ENCODE peak calls at places on chromosomes 12 and 14, in seven cellular contexts. One of them, this sample, is unnamed.

GRCh38 chr12:4069046-4070010 is 196.1 kb upstream of the PARP11 start:
- DNase-seq in GM12878: no peak
- DNase-seq in IMR-90: no peak
- DNase-seq in choroid plexus epithelial cell: peak
- DNase-seq in AG09319: no peak
- DNase-seq in body of pancreas: no peak
- DNase-seq in fibroblast of lung: no peak
- DNase-seq in this sample: no peak

GRCh38 chr12:131195796-131196195 is 242.1 kb downstream of the ADGRD1 start:
- DNase-seq in choroid plexus epithelial cell: no peak
- DNase-seq in IMR-90: no peak
- DNase-seq in body of pancreas: no peak
- DNase-seq in GM12878: no peak
- DNase-seq in fibroblast of lung: no peak
- DNase-seq in AG09319: no peak
- DNase-seq in this sample: no peak

GRCh38 chr14:61222388-61222787 is 58.8 kb downstream of the TMEM30B start:
- DNase-seq in GM12878: no peak
- DNase-seq in IMR-90: no peak
- DNase-seq in choroid plexus epithelial cell: no peak
- DNase-seq in fibroblast of lung: no peak
- DNase-seq in body of pancreas: no peak
- DNase-seq in AG09319: no peak
- DNase-seq in this sample: no peak

GRCh38 chr12:41983896-41984295 is 160.8 kb downstream of the GXYLT1 start:
- DNase-seq in IMR-90: no peak
- DNase-seq in choroid plexus epithelial cell: no peak
- DNase-seq in fibroblast of lung: no peak
- DNase-seq in body of pancreas: no peak
- DNase-seq in AG09319: no peak
- DNase-seq in GM12878: no peak
- DNase-seq in this sample: no peak

GRCh38 chr12:52944683-52945388 is 4.1 kb upstream of the KRT18 start:
- DNase-seq in GM12878: no peak
- DNase-seq in IMR-90: no peak
- DNase-seq in body of pancreas: no peak
- DNase-seq in AG09319: no peak
- DNase-seq in fibroblast of lung: no peak
- DNase-seq in choroid plexus epithelial cell: no peak
- DNase-seq in this sample: no peak

GRCh38 chr14:70317969-70318634 is 41.4 kb downstream of the COX16 start:
- DNase-seq in IMR-90: peak
- DNase-seq in AG09319: peak
- DNase-seq in fibroblast of lung: peak
- DNase-seq in GM12878: peak
- DNase-seq in choroid plexus epithelial cell: peak
- DNase-seq in body of pancreas: peak
- DNase-seq in this sample: no peak

GRCh38 chr14:76997257-76997970 is 31.1 kb downstream of the IRF2BPL start:
- DNase-seq in choroid plexus epithelial cell: no peak
- DNase-seq in AG09319: no peak
- DNase-seq in body of pancreas: no peak
- DNase-seq in fibroblast of lung: no peak
- DNase-seq in GM12878: no peak
- DNase-seq in IMR-90: peak
- DNase-seq in this sample: no peak

GRCh38 chr12:87848248-87848868 is 180.8 kb downstream of the C12orf50 start:
- DNase-seq in fibroblast of lung: peak
- DNase-seq in AG09319: peak
- DNase-seq in choroid plexus epithelial cell: peak
- DNase-seq in IMR-90: peak
- DNase-seq in GM12878: peak
- DNase-seq in body of pancreas: peak
- DNase-seq in this sample: no peak

GRCh38 chr12:11513288-11513687 is 117.9 kb upstream of the PRB2 start:
- DNase-seq in body of pancreas: no peak
- DNase-seq in fibroblast of lung: no peak
- DNase-seq in IMR-90: no peak
- DNase-seq in GM12878: no peak
- DNase-seq in choroid plexus epithelial cell: peak
- DNase-seq in AG09319: no peak
- DNase-seq in this sample: no peak
- TF ChIP-seq CTCF in body of pancreas: no peak
- TF ChIP-seq CTCF in fibroblast of lung: no peak
- TF ChIP-seq CTCF in IMR-90: no peak
- TF ChIP-seq CTCF in GM12878: no peak
- TF ChIP-seq CTCF in choroid plexus epithelial cell: peak
- TF ChIP-seq CTCF in AG09319: no peak
- TF ChIP-seq CTCF in this sample: no peak

DNA sequence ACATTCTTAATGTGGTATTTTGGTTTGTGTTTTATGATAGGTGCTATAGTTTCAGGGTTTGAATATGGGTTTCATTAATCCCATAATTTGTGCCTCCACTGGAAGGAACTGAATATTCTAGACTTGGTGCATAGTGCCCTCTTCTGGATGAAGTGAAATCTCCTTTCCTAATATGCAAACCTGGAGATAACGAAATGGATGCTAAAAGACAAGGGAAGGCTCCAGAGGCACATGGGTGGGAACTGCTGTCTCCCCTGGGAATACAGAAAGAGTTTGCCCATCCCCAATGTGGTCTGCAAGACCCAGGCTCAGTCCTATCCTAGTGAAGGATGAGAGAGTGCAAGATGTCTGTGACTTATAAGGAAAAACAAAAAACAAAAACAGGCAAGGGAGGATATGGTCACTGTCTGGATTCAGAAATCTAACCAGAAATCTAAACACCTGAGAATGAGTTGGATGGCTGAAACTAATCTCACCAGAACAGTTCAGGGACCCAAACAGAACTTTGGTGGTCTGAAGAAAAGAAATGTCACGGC is 142.3 kb upstream of the TMPO start:
- DNase-seq in choroid plexus epithelial cell: peak
- DNase-seq in fibroblast of lung: peak
- DNase-seq in body of pancreas: no peak
- DNase-seq in AG09319: no peak
- DNase-seq in IMR-90: peak
- DNase-seq in GM12878: no peak
- DNase-seq in this sample: no peak
- TF ChIP-seq CTCF in choroid plexus epithelial cell: peak
- TF ChIP-seq CTCF in fibroblast of lung: peak
- TF ChIP-seq CTCF in body of pancreas: peak
- TF ChIP-seq CTCF in AG09319: peak
- TF ChIP-seq CTCF in IMR-90: peak
- TF ChIP-seq CTCF in GM12878: peak
- TF ChIP-seq CTCF in this sample: peak

DNA sequence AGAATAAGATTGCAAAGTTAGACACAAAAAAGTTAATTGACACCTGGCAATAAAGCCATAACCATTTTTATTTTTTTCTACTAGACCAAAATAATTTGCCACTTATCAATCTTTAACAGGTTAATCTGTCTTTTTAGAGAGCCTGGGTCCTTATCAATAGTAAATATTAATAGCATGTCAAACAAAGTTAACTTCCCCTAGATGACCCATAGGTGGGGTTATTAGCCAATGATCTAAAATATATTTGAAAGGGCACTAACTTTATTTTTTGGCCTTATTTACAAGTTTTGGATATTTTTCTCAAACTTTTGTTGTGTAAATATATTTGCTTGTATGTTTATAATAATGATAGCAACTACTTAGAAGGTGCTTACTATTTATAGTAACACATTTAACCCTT is 3.9 kb downstream of the ANKRD33 start:
- DNase-seq in AG09319: no peak
- DNase-seq in fibroblast of lung: peak
- DNase-seq in body of pancreas: no peak
- DNase-seq in GM12878: no peak
- DNase-seq in IMR-90: peak
- DNase-seq in choroid plexus epithelial cell: peak
- DNase-seq in this sample: no peak
- TF ChIP-seq CTCF in AG09319: peak
- TF ChIP-seq CTCF in fibroblast of lung: peak
- TF ChIP-seq CTCF in body of pancreas: peak
- TF ChIP-seq CTCF in GM12878: no peak
- TF ChIP-seq CTCF in IMR-90: peak
- TF ChIP-seq CTCF in choroid plexus epithelial cell: peak
- TF ChIP-seq CTCF in this sample: peak

GRCh38 chr14:93073833-93074769 is 41.6 kb downstream of the ITPK1 start:
- DNase-seq in AG09319: no peak
- DNase-seq in GM12878: no peak
- DNase-seq in body of pancreas: no peak
- DNase-seq in choroid plexus epithelial cell: peak
- DNase-seq in fibroblast of lung: peak
- DNase-seq in IMR-90: peak
- DNase-seq in this sample: no peak
- TF ChIP-seq CTCF in AG09319: no peak
- TF ChIP-seq CTCF in GM12878: no peak
- TF ChIP-seq CTCF in body of pancreas: no peak
- TF ChIP-seq CTCF in choroid plexus epithelial cell: no peak
- TF ChIP-seq CTCF in fibroblast of lung: no peak
- TF ChIP-seq CTCF in IMR-90: no peak
- TF ChIP-seq CTCF in this sample: no peak

DNA sequence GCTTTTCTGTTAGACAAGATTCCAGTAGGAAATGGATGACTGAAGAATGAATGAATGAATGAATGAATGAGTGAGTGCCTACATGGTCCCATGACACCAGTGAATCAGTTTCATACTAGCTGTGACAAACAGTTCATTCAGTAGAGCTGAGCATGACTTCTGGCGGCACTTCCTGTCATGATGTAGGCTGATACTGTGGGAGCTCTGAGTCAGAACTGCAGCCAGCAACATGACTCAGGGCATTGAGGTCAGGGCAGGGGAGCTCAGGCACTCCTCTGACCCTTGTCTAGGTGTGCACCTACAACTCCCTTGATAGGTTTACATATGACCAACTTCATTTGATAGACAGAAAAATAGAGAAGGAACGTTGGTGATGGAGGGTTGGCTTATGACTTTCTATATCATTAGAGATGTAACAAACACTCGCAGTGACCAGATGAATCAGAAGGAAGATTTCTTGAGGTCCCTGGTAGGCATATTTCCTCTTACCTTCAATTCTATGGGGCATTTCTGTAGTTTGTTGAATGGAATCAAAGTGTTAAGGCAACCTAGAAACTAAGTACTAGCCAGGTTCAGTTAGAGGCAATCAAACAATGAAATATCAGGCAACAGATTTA is 139.3 kb upstream of the ARHGAP5 start:
- DNase-seq in IMR-90: peak
- DNase-seq in fibroblast of lung: peak
- DNase-seq in choroid plexus epithelial cell: peak
- DNase-seq in GM12878: peak
- DNase-seq in body of pancreas: peak
- DNase-seq in AG09319: peak
- DNase-seq in this sample: no peak
- TF ChIP-seq CTCF in IMR-90: no peak
- TF ChIP-seq CTCF in fibroblast of lung: no peak
- TF ChIP-seq CTCF in choroid plexus epithelial cell: no peak
- TF ChIP-seq CTCF in GM12878: no peak
- TF ChIP-seq CTCF in body of pancreas: no peak
- TF ChIP-seq CTCF in AG09319: no peak
- TF ChIP-seq CTCF in this sample: no peak

This sample was measured in D721Med.